ENCODE peak calls at places on chromosomes 13 and 19, in seven cellular contexts. E, S, T, Q, J, Y and L are unnamed samples.

GRCh38 chr19:39843919-39844793 is 2.0 kb downstream of the FBL start:
- DNase-seq in Y (peak; percentile 61), T (peak; percentile 61), E (no peak), J (no peak), S (peak; percentile 16), Q (no peak), L (no peak)

GRCh38 chr19:53881482-53882390 is at the start of gene PRKCG:
- DNase-seq in J (peak; percentile 71), Y (no peak), T (no peak), S (no peak), Q (peak; percentile 78), E (no peak), L (no peak)

GRCh38 chr13:64662887-64663593 is 2567.1 kb downstream of the PCDH9 start:
- DNase-seq in Y (no peak), T (no peak), S (no peak), Q (no peak), J (no peak), E (no peak), L (no peak)

GRCh38 chr13:37495046-37495445 is 103.5 kb downstream of the POSTN start:
- DNase-seq in E (no peak), Y (no peak), T (no peak), S (peak; percentile 68), J (no peak), Q (no peak), L (no peak)

GRCh38 chr19:13255719-13256059 is 105.5 kb downstream of the IER2 start:
- DNase-seq in E (no peak), Q (no peak), Y (no peak), T (no peak), S (no peak), J (no peak), L (no peak)

GRCh38 chr13:58080806-58081205 is 449.3 kb downstream of the PCDH17 start:
- DNase-seq in Q (peak; percentile 23), Y (no peak), T (no peak), J (no peak), E (no peak), S (peak; percentile 30), L (peak; percentile 13)

GRCh38 chr19:11662278-11662677 is 65.0 kb downstream of the ZNF627 start:
- DNase-seq in T (no peak), J (no peak), S (no peak), E (no peak), Q (no peak), Y (no peak), L (no peak)

GRCh38 chr19:36489920-36490415 is 607 bp upstream of the ZNF566 start:
- DNase-seq in S (peak; percentile 95), J (peak; percentile 83), Y (peak; percentile 97), E (peak; percentile 86), Q (peak; percentile 93), T (no peak), L (peak; percentile 92)

GRCh38 chr13:63161219-63161618 is 1745.6 kb upstream of the PCDH20 start:
- DNase-seq in S (peak; percentile 3), Y (no peak), T (peak; percentile 3), E (no peak), Q (no peak), J (no peak), L (no peak)

GRCh38 chr13:47521895-47522487 is 479.1 kb downstream of the SUCLA2 start:
- DNase-seq in Q (no peak), E (no peak), S (no peak), Y (no peak), J (no peak), T (no peak), L (no peak)

GRCh38 chr13:78022164-78022877 is 103.7 kb upstream of the EDNRB start:
- DNase-seq in E (peak; percentile 18), J (peak; percentile 17), Q (no peak), S (peak; percentile 60), Y (peak; percentile 70), T (peak; percentile 95), L (no peak)

GRCh38 chr13:54232700-54233099 is 1204.1 kb downstream of the OLFM4 start:
- DNase-seq in T (no peak), J (no peak), S (no peak), Y (no peak), E (no peak), Q (no peak), L (no peak)

GRCh38 chr19:1181606-1182005 is 7.5 kb upstream of the SBNO2 start:
- DNase-seq in Y (no peak), Q (no peak), J (peak; percentile 68), T (no peak), E (no peak), S (no peak), L (no peak)

GRCh38 chr19:41853344-41853743 is 6.7 kb upstream of the RPS19 start:
- DNase-seq in J (no peak), E (no peak), Q (no peak), T (no peak), S (no peak), Y (no peak), L (no peak)

GRCh38 chr13:112759834-112760233 is 70.0 kb downstream of the ATP11A start:
- DNase-seq in Y (no peak), E (no peak), T (peak; percentile 16), Q (no peak), J (no peak), S (no peak), L (no peak)

GRCh38 chr19:29326849-29327840 is 114.2 kb upstream of the UQCRFS1 start:
- DNase-seq in Y (no peak), Q (no peak), E (no peak), J (no peak), T (no peak), S (no peak), L (no peak)

GRCh38 chr19:28051047-28051446 is 1161.9 kb downstream of the UQCRFS1 start:
- DNase-seq in Y (no peak), Q (no peak), T (no peak), E (no peak), J (no peak), S (no peak), L (no peak)

GRCh38 chr19:6693056-6693471 is 23.1 kb upstream of the TNFSF14 start:
- DNase-seq in J (no peak), Q (no peak), T (no peak), Y (no peak), E (no peak), S (no peak), L (no peak)
- H3K27ac ChIP-seq in J (no peak overlapping the region), Q (no peak overlapping the region), T (no peak overlapping the region), Y (no peak overlapping the region), E (no peak overlapping the region), S (no peak overlapping the region), L (no peak overlapping the region)

DNA sequence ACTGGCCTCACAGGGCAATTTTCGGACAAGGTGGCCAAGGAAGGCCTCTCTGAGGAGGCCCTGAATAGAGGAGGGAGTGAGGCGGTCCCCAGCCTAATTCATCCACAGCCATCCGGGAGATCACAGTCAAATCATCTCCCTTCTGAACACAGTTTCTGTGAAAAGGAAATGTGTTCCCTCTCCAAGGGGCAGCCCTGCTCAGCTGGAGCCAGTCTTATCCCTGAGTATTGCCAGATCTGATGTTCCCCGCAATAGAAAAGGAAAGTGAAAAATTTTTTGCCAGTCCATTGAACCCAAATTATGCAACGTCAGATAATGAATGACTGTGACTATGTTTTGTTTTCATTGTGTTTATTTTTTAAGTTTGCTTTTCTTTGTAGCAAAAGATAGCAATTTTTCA is 125.9 kb downstream of the SIPA1L3 start:
- DNase-seq in S (no peak), J (no peak), Y (peak; percentile 62), Q (no peak), T (no peak), E (no peak), L (no peak)
- H3K27ac ChIP-seq in S (peak overlapping the region; percentile 97), J (no peak overlapping the region), Y (no peak overlapping the region), Q (no peak overlapping the region), T (no peak overlapping the region), E (no peak overlapping the region), L (no peak overlapping the region)

DNA sequence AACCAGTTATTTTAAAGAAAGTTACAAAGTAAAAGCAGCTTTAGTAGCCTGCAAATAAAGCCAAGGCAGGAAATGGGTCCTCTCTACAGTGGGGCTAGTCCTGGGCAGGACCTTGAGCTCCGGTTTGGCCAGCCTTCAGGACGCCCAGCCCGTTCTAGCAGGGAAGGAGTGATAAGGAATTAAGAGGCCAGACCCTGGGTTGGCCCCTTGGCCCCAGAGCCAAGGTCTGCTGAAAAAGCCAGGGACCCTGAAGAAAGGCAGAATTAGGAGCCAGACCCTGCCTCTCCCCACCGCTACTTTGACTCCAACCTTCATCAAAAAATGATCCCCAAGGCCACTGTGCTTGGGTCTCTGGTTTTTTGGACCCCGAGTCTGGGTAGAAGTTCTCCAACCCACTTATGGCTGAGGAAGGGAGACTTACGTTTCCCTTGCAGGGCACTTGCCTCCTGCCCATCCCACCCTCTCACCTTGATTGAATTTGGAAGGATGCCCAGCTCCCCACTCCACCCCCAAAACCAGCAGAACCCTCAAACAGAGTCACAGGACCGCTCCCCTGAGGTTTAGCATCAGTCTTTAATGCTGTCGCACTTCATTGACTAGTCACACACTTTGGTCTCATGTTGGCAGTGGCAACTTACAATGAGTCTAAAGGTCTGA is 3.9 kb downstream of the DNAJB1 start:
- DNase-seq in E (no peak), Y (no peak), Q (no peak), S (no peak), J (no peak), T (no peak), L (no peak)
- H3K27ac ChIP-seq in E (peak overlapping the region; percentile 100), Y (no peak overlapping the region), Q (no peak overlapping the region), S (no peak overlapping the region), J (no peak overlapping the region), T (no peak overlapping the region), L (no peak overlapping the region)

GRCh38 chr19:48470281-48470680 is 1.1 kb downstream of the CYTH2 start:
- DNase-seq in E (no peak), T (no peak), Q (no peak), J (no peak), Y (no peak), S (no peak), L (no peak)
- H3K27ac ChIP-seq in E (peak overlapping the region; percentile 98), T (peak overlapping the region; percentile 38), Q (no peak overlapping the region), J (peak overlapping the region; percentile 99), Y (peak overlapping the region; percentile 99), S (peak overlapping the region; percentile 14), L (no peak overlapping the region)

GRCh38 chr19:18161691-18162039 is 8.7 kb downstream of the PIK3R2 start:
- DNase-seq in T (no peak), Y (no peak), Q (no peak), J (no peak), S (no peak), E (no peak), L (no peak)
- H3K27ac ChIP-seq in T (no peak overlapping the region), Y (no peak overlapping the region), Q (no peak overlapping the region), J (peak overlapping the region; percentile 21), S (no peak overlapping the region), E (peak overlapping the region; percentile 99), L (no peak overlapping the region)

DNA sequence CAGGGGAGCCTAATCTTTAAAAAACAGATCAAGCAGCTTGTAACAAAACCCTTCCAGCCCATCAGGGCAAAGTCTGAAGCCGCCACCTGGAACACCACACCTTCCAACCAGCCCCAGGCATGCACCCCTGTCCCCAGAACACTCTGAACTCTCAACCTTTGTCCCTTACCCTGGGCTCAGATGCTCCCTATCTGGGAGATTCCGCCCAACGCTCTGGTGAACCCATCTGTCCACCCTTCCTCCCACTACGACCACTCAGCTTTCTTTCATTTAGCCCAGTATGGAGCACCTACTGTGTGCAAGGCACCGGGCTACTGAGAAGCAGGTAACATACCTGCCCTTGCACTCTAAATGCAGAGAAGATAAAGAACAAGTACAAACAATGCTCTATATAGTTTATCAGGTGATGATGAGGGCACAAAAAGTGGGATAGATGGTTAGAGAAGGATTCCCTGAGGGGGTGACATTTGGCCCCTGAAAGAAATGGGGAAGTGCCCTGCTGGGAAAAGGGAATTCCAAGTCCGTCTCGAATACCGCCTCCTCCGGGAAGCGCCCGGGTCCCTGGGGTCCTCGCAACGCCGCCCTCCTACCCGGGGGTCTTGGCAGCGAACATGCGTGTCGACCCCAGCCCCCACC is 629 bp downstream of the PEPD start:
- DNase-seq in Y (peak; percentile 2), E (no peak), Q (no peak), T (no peak), S (no peak), J (peak; percentile 38), L (no peak)
- H3K27ac ChIP-seq in Y (no peak overlapping the region), E (no peak overlapping the region), Q (no peak overlapping the region), T (peak overlapping the region; percentile 25), S (peak overlapping the region; percentile 71), J (peak overlapping the region; percentile 76), L (no peak overlapping the region)

GRCh38 chr19:10404888-10405808 is 1.8 kb upstream of the CDC37 start:
- DNase-seq in S (no peak), J (no peak), E (no peak), T (no peak), Q (no peak), Y (no peak), L (no peak)
- H3K27ac ChIP-seq in S (no peak overlapping the region), J (no peak overlapping the region), E (no peak overlapping the region), T (no peak overlapping the region), Q (no peak overlapping the region), Y (no peak overlapping the region), L (no peak overlapping the region)